ENCODE peak calls at places on chromosomes 16 and 17, in nine cellular contexts. One of them, this sample, is unnamed.

GRCh38 chr17:48484256-48484655 is 46.6 kb downstream of the HOXB1 start:
- DNase-seq in K562: no peak
- DNase-seq in AG09309: no peak
- DNase-seq in choroid plexus epithelial cell: peak
- DNase-seq in OCI-LY7: no peak
- DNase-seq in HCT116: no peak
- DNase-seq in IMR-90: peak
- DNase-seq in heart right ventricle: no peak
- DNase-seq in mammary epithelial cell: no peak
- DNase-seq in this sample: no peak

GRCh38 chr17:15966879-15967248 is 21.9 kb downstream of the ADORA2B start:
- DNase-seq in choroid plexus epithelial cell: no peak
- DNase-seq in OCI-LY7: no peak
- DNase-seq in heart right ventricle: no peak
- DNase-seq in K562: no peak
- DNase-seq in AG09309: no peak
- DNase-seq in IMR-90: no peak
- DNase-seq in HCT116: no peak
- DNase-seq in mammary epithelial cell: no peak
- DNase-seq in this sample: no peak

GRCh38 chr17:49987681-49988441 is 7.2 kb downstream of the DLX3 start:
- DNase-seq in AG09309: peak
- DNase-seq in OCI-LY7: no peak
- DNase-seq in IMR-90: no peak
- DNase-seq in K562: no peak
- DNase-seq in HCT116: no peak
- DNase-seq in mammary epithelial cell: peak
- DNase-seq in heart right ventricle: no peak
- DNase-seq in choroid plexus epithelial cell: no peak
- DNase-seq in this sample: no peak

GRCh38 chr17:8255499-8255898 is 6.4 kb downstream of the PFAS start:
- DNase-seq in HCT116: no peak
- DNase-seq in choroid plexus epithelial cell: peak
- DNase-seq in IMR-90: no peak
- DNase-seq in OCI-LY7: no peak
- DNase-seq in mammary epithelial cell: no peak
- DNase-seq in heart right ventricle: no peak
- DNase-seq in AG09309: no peak
- DNase-seq in K562: no peak
- DNase-seq in this sample: no peak

GRCh38 chr17:19386276-19386863 is 620 bp downstream of the MFAP4 start:
- DNase-seq in OCI-LY7: no peak
- DNase-seq in HCT116: no peak
- DNase-seq in K562: no peak
- DNase-seq in heart right ventricle: peak
- DNase-seq in IMR-90: peak
- DNase-seq in AG09309: peak
- DNase-seq in mammary epithelial cell: peak
- DNase-seq in choroid plexus epithelial cell: peak
- DNase-seq in this sample: no peak

GRCh38 chr17:61454932-61455753 is 2.9 kb downstream of the TBX4 start:
- DNase-seq in K562: no peak
- DNase-seq in heart right ventricle: no peak
- DNase-seq in mammary epithelial cell: no peak
- DNase-seq in IMR-90: no peak
- DNase-seq in choroid plexus epithelial cell: no peak
- DNase-seq in HCT116: no peak
- DNase-seq in OCI-LY7: no peak
- DNase-seq in AG09309: no peak
- DNase-seq in this sample: no peak

GRCh38 chr17:72158895-72159885 is 38.4 kb downstream of the SOX9 start:
- DNase-seq in IMR-90: peak
- DNase-seq in AG09309: no peak
- DNase-seq in K562: no peak
- DNase-seq in mammary epithelial cell: no peak
- DNase-seq in OCI-LY7: no peak
- DNase-seq in choroid plexus epithelial cell: no peak
- DNase-seq in heart right ventricle: no peak
- DNase-seq in HCT116: no peak
- DNase-seq in this sample: no peak

GRCh38 chr17:15918261-15918660 is 26.7 kb upstream of the ADORA2B start:
- DNase-seq in HCT116: no peak
- DNase-seq in OCI-LY7: no peak
- DNase-seq in heart right ventricle: no peak
- DNase-seq in K562: no peak
- DNase-seq in choroid plexus epithelial cell: no peak
- DNase-seq in IMR-90: no peak
- DNase-seq in AG09309: no peak
- DNase-seq in mammary epithelial cell: no peak
- DNase-seq in this sample: no peak

GRCh38 chr17:71765437-71765836 is 355.4 kb upstream of the SOX9 start:
- DNase-seq in HCT116: no peak
- DNase-seq in AG09309: no peak
- DNase-seq in choroid plexus epithelial cell: no peak
- DNase-seq in IMR-90: peak
- DNase-seq in K562: no peak
- DNase-seq in heart right ventricle: no peak
- DNase-seq in mammary epithelial cell: no peak
- DNase-seq in OCI-LY7: no peak
- DNase-seq in this sample: no peak

DNA sequence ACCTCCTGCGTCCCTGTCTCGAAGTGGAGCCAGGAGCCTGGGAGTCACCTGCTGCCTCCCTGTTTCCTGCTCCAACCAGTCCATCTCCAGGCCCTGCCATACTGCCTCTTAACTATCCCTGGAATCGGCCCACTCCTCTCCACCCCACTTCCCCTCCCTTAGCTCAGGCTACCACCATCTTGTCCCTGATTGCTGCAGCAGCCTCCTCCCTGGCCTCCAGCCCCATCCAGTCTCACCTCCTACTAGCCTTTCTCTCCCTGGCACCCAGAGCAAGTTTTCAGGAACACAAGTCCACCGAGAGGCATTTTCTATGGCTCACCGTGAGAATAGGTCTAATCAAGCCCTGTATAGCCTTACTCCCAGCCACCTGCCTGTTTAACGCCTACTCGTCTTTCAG is 865 bp upstream of the CAMKK1 start:
- DNase-seq in mammary epithelial cell: no peak
- DNase-seq in HCT116: no peak
- DNase-seq in K562: no peak
- DNase-seq in OCI-LY7: no peak
- DNase-seq in AG09309: no peak
- DNase-seq in heart right ventricle: no peak
- DNase-seq in choroid plexus epithelial cell: no peak
- DNase-seq in IMR-90: no peak
- DNase-seq in this sample: no peak
- H3K4me3 ChIP-seq in mammary epithelial cell: peak
- H3K4me3 ChIP-seq in HCT116: peak
- H3K4me3 ChIP-seq in K562: peak
- H3K4me3 ChIP-seq in OCI-LY7: peak
- H3K4me3 ChIP-seq in AG09309: no peak
- H3K4me3 ChIP-seq in heart right ventricle: peak
- H3K4me3 ChIP-seq in choroid plexus epithelial cell: no peak
- H3K4me3 ChIP-seq in IMR-90: no peak
- H3K4me3 ChIP-seq in this sample: peak

DNA sequence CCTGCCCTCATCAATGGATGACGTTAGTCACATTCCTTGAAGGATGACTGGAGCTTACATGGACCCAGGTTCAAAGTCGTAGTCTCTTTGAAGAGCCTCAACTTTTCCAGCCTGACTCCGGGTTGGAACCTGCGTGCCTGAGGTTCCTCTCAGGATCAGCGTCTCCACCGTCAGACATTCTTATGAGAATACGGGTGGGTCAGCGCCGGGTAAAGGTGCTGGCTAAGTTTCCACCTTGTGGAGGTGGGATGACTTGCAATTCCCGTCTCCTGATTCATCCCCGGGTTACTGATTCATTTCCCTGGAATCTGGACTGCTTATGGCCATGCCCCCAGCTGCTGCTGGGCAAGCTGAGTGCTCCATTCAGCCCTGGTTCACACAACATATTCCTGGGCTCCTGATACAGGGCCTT is 38.9 kb upstream of the CMIP start:
- DNase-seq in OCI-LY7: no peak
- DNase-seq in heart right ventricle: no peak
- DNase-seq in HCT116: peak
- DNase-seq in AG09309: peak
- DNase-seq in mammary epithelial cell: peak
- DNase-seq in IMR-90: peak
- DNase-seq in K562: peak
- DNase-seq in choroid plexus epithelial cell: peak
- DNase-seq in this sample: no peak
- TF ChIP-seq CTCF in OCI-LY7: no peak
- TF ChIP-seq CTCF in heart right ventricle: peak
- TF ChIP-seq CTCF in HCT116: peak
- TF ChIP-seq CTCF in AG09309: peak
- TF ChIP-seq CTCF in mammary epithelial cell: peak
- TF ChIP-seq CTCF in IMR-90: peak
- TF ChIP-seq CTCF in K562: no peak
- TF ChIP-seq CTCF in choroid plexus epithelial cell: peak
- TF ChIP-seq CTCF in this sample: no peak

GRCh38 chr17:80184423-80184714 is 14.5 kb downstream of the CARD14 start:
- DNase-seq in HCT116: no peak
- DNase-seq in K562: no peak
- DNase-seq in OCI-LY7: no peak
- DNase-seq in mammary epithelial cell: no peak
- DNase-seq in AG09309: no peak
- DNase-seq in IMR-90: no peak
- DNase-seq in heart right ventricle: no peak
- DNase-seq in choroid plexus epithelial cell: no peak
- DNase-seq in this sample: no peak

GRCh38 chr17:80187090-80187489 is 17.3 kb downstream of the CARD14 start:
- DNase-seq in AG09309: peak
- DNase-seq in IMR-90: peak
- DNase-seq in heart right ventricle: no peak
- DNase-seq in K562: no peak
- DNase-seq in mammary epithelial cell: peak
- DNase-seq in HCT116: no peak
- DNase-seq in choroid plexus epithelial cell: peak
- DNase-seq in OCI-LY7: no peak
- DNase-seq in this sample: no peak

GRCh38 chr17:80189611-80190010 is 19.8 kb downstream of the CARD14 start:
- DNase-seq in K562: no peak
- DNase-seq in OCI-LY7: no peak
- DNase-seq in heart right ventricle: no peak
- DNase-seq in AG09309: no peak
- DNase-seq in HCT116: no peak
- DNase-seq in IMR-90: no peak
- DNase-seq in mammary epithelial cell: no peak
- DNase-seq in choroid plexus epithelial cell: no peak
- DNase-seq in this sample: no peak

GRCh38 chr17:80185968-80186367 is 16.1 kb downstream of the CARD14 start:
- DNase-seq in K562: no peak
- DNase-seq in AG09309: no peak
- DNase-seq in OCI-LY7: no peak
- DNase-seq in HCT116: no peak
- DNase-seq in mammary epithelial cell: no peak
- DNase-seq in IMR-90: no peak
- DNase-seq in choroid plexus epithelial cell: no peak
- DNase-seq in heart right ventricle: no peak
- DNase-seq in this sample: no peak

GRCh38 chr17:80187493-80187892 is 17.7 kb downstream of the CARD14 start:
- DNase-seq in K562: no peak
- DNase-seq in AG09309: peak
- DNase-seq in heart right ventricle: peak
- DNase-seq in OCI-LY7: no peak
- DNase-seq in IMR-90: no peak
- DNase-seq in HCT116: no peak
- DNase-seq in mammary epithelial cell: peak
- DNase-seq in choroid plexus epithelial cell: no peak
- DNase-seq in this sample: no peak
- H3K4me3 ChIP-seq in K562: no peak
- H3K4me3 ChIP-seq in AG09309: peak
- H3K4me3 ChIP-seq in heart right ventricle: no peak
- H3K4me3 ChIP-seq in OCI-LY7: no peak
- H3K4me3 ChIP-seq in IMR-90: no peak
- H3K4me3 ChIP-seq in HCT116: no peak
- H3K4me3 ChIP-seq in mammary epithelial cell: no peak
- H3K4me3 ChIP-seq in choroid plexus epithelial cell: no peak
- H3K4me3 ChIP-seq in this sample: no peak

DNA sequence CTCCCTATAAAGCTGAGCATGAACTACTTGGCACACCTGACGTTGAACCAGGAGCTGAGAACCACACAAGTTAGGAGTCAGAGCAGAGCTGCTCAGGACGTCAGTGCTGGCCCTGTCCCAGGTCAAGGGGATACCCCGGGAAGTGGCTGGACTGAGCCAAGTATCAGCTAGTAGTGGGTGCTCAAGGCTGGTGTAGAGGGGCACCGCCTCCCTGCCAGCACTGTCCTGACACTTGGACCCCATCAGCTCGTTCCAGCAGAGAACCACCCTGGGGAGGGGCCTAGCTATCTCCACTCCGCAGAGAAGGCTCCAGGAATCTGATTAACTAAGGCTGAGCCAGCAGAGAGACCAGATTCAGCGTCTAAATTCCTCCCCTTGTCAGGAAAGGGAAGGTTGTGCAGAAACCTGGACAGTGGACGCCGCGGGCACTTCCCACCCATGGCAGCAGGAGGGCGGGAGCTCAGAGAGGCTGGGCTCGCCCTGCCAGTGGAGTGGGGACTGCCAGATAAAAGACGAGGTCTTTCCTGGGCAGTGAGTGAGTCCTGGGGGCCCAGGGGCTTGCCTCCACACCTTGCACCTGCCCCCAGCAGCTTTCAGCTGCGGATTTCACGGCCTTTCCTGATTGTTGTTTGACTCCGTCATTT is 21.0 kb downstream of the C16orf90 start:
- DNase-seq in AG09309: no peak
- DNase-seq in K562: peak
- DNase-seq in mammary epithelial cell: no peak
- DNase-seq in HCT116: no peak
- DNase-seq in choroid plexus epithelial cell: no peak
- DNase-seq in IMR-90: no peak
- DNase-seq in OCI-LY7: no peak
- DNase-seq in heart right ventricle: no peak
- DNase-seq in this sample: no peak
- TF ChIP-seq CTCF in AG09309: no peak
- TF ChIP-seq CTCF in K562: no peak
- TF ChIP-seq CTCF in mammary epithelial cell: no peak
- TF ChIP-seq CTCF in HCT116: no peak
- TF ChIP-seq CTCF in choroid plexus epithelial cell: no peak
- TF ChIP-seq CTCF in IMR-90: no peak
- TF ChIP-seq CTCF in OCI-LY7: no peak
- TF ChIP-seq CTCF in heart right ventricle: no peak
- TF ChIP-seq CTCF in this sample: no peak